ENCODE peak calls at places on chromosomes 4 and X, in nine cellular contexts. P is EL; Q is ureter; X is lower leg skin; S is foreskin fibroblast; Z is SW 1271; Y is stimulated activated CD8-positive, alpha-beta memory T cell treated with anti-CD3 and anti-CD28 coated beads, Interleukin-4, amount 100 ng/mL, for 24 hours; J is cardiac fibroblast; E is WTC11. C is an unnamed sample.

GRCh38 chr4:15506464-15506863 is 36.8 kb downstream of the CC2D2A start:
- DNase-seq in P (peak; percentile 20), Q (no peak), X (no peak), S (peak; percentile 23), Z (no peak), Y (no peak), J (peak; percentile 33), E (no peak), C (no peak)

GRCh38 chrX:118520206-118520857 is 24.7 kb downstream of the DOCK11 start:
- DNase-seq in P (peak; percentile 80), Q (no peak), X (no peak), S (peak; percentile 84), Z (peak; percentile 1), Y (no peak), J (peak; percentile 73), E (no peak), C (no peak)

GRCh38 chr4:10088135-10089010 is 28.2 kb downstream of the WDR1 start:
- DNase-seq in P (no peak), Q (no peak), X (peak; percentile 59), S (no peak), Z (no peak), Y (no peak), J (no peak), E (no peak), C (no peak)

GRCh38 chr4:152643153-152644035 is 36.4 kb downstream of the TMEM154 start:
- DNase-seq in P (no peak), Q (no peak), X (no peak), S (no peak), Z (no peak), Y (no peak), J (peak; percentile 34), E (no peak), C (peak; percentile 57)

GRCh38 chr4:111773858-111774257 is 371.4 kb upstream of the FAM241A start:
- DNase-seq in P (no peak), Q (no peak), X (no peak), S (peak; percentile 7), Z (no peak), Y (no peak), J (peak; percentile 6), E (no peak), C (no peak)

GRCh38 chr4:80192937-80193336 is 4.4 kb upstream of the PRDM8 start:
- DNase-seq in P (peak; percentile 70), Q (no peak), X (peak; percentile 42), S (peak; percentile 92), Z (no peak), Y (no peak), J (no peak), E (no peak), C (no peak)

GRCh38 chr4:1552451-1552850 is 131.7 kb downstream of the FAM53A start:
- DNase-seq in P (no peak), Q (no peak), X (no peak), S (no peak), Z (no peak), Y (no peak), J (no peak), E (no peak), C (no peak)

GRCh38 chrX:1167466-1167865 is 45.0 kb downstream of the CRLF2 start:
- DNase-seq in P (no peak), Q (no peak), X (no peak), S (no peak), Z (no peak), Y (no peak), J (no peak), E (no peak), C (no peak)

GRCh38 chr4:123503698-123504389 is 107.2 kb downstream of the SPRY1 start:
- DNase-seq in P (no peak), Q (no peak), X (peak; percentile 27), S (no peak), Z (no peak), Y (no peak), J (no peak), E (no peak), C (no peak)

GRCh38 chr4:10611673-10612072 is 72.9 kb downstream of the CLNK start:
- DNase-seq in P (peak; percentile 96), Q (no peak), X (no peak), S (peak; percentile 92), Z (peak; percentile 78), Y (no peak), J (peak; percentile 76), E (no peak), C (no peak)

GRCh38 chr4:111717916-111718315 is 427.3 kb upstream of the FAM241A start:
- DNase-seq in P (no peak), Q (no peak), X (no peak), S (no peak), Z (no peak), Y (no peak), J (no peak), E (no peak), C (no peak)

GRCh38 chr4:78047366-78047765 is 9.8 kb upstream of the FRAS1 start:
- DNase-seq in P (no peak), Q (no peak), X (no peak), S (no peak), Z (no peak), Y (no peak), J (no peak), E (no peak), C (no peak)

GRCh38 chr4:8637456-8637984 is 45.0 kb downstream of the CPZ start:
- DNase-seq in P (no peak), Q (no peak), X (no peak), S (no peak), Z (no peak), Y (no peak), J (no peak), E (peak; percentile 2), C (no peak)

GRCh38 chr4:99811850-99812249 is 4.8 kb upstream of the DAPP1 start:
- DNase-seq in P (peak; percentile 15), Q (no peak), X (no peak), S (peak; percentile 47), Z (peak; percentile 2), Y (no peak), J (peak; percentile 29), E (no peak), C (no peak)

GRCh38 chrX:9133426-9133825 is 99.5 kb upstream of the FAM9B start:
- DNase-seq in P (peak; percentile 62), Q (no peak), X (no peak), S (peak; percentile 47), Z (no peak), Y (no peak), J (peak; percentile 9), E (no peak), C (no peak)

GRCh38 chrX:134908235-134908834 is 82.5 kb upstream of the SMIM10 start:
- DNase-seq in P (peak; percentile 41), Q (no peak), X (no peak), S (peak; percentile 74), Z (peak; percentile 25), Y (no peak), J (peak; percentile 68), E (no peak), C (no peak)

GRCh38 chr4:147707892-147708672 is 23.8 kb upstream of the ARHGAP10 start:
- DNase-seq in P (peak; percentile 50), Q (no peak), X (peak; percentile 62), S (peak; percentile 77), Z (peak; percentile 36), Y (peak; percentile 17), J (peak; percentile 67), E (peak; percentile 38), C (no peak)

GRCh38 chrX:17642891-17643290 is 94.4 kb upstream of the SCML1 start:
- DNase-seq in P (no peak), Q (no peak), X (no peak), S (no peak), Z (no peak), Y (no peak), J (no peak), E (no peak), C (no peak)

GRCh38 chrX:108439434-108439883 is at the start of gene COL4A5:
- DNase-seq in P (peak; percentile 84), Q (peak; percentile 48), X (peak; percentile 13), S (peak; percentile 86), Z (peak; percentile 70), Y (no peak), J (peak; percentile 92), E (peak; percentile 53), C (no peak)

GRCh38 chr4:102564399-102564921 is 63.3 kb downstream of the NFKB1 start:
- DNase-seq in P (peak; percentile 71), Q (no peak), X (no peak), S (peak; percentile 59), Z (no peak), Y (peak; percentile 7), J (peak; percentile 25), E (no peak), C (peak; percentile 86)

GRCh38 chr4:84971319-84971932 is 4.9 kb upstream of the WDFY3 start:
- DNase-seq in P (peak; percentile 53), Q (no peak), X (no peak), S (peak; percentile 71), Z (peak; percentile 56), Y (no peak), J (peak; percentile 77), E (no peak), C (no peak)

GRCh38 chr4:186018756-186019155 is 50.2 kb upstream of the TLR3 start:
- DNase-seq in P (no peak), Q (no peak), X (no peak), S (no peak), Z (no peak), Y (no peak), J (no peak), E (no peak), C (no peak)

GRCh38 chr4:173436866-173437265 is 38.0 kb upstream of the SCRG1 start:
- DNase-seq in P (no peak), Q (no peak), X (no peak), S (no peak), Z (no peak), Y (no peak), J (no peak), E (no peak), C (no peak)

C was measured in stimulated activated naive B cell treated with anti-CD40 and anti-IgM and Interleukin-4, amounts not matched to agents 10 μg/mL and 1 μg/mL and 100 μg/mL, for 72 hours.